ENCODE peak calls at places on chromosomes 2 and 18, in five cellular contexts. One of them, this sample, is unnamed.

GRCh38 chr2:239268082-239268481 is 132.7 kb downstream of the HDAC4 start:
- DNase-seq in K562: no peak
- DNase-seq in SK-N-SH: no peak
- DNase-seq in GM12878: no peak
- DNase-seq in HepG2: no peak
- DNase-seq in this sample: no peak

GRCh38 chr2:105773568-105773967 is 28.9 kb downstream of the NCK2 start:
- DNase-seq in K562: no peak
- DNase-seq in SK-N-SH: no peak
- DNase-seq in GM12878: no peak
- DNase-seq in HepG2: no peak
- DNase-seq in this sample: no peak

GRCh38 chr2:109439897-109440506 is 173.8 kb downstream of the SEPTIN10 start:
- DNase-seq in K562: no peak
- DNase-seq in SK-N-SH: no peak
- DNase-seq in GM12878: no peak
- DNase-seq in HepG2: no peak
- DNase-seq in this sample: no peak

GRCh38 chr18:48842259-48843061 is 108.3 kb downstream of the SMAD7 start:
- DNase-seq in K562: no peak
- DNase-seq in SK-N-SH: no peak
- DNase-seq in GM12878: no peak
- DNase-seq in HepG2: no peak
- DNase-seq in this sample: no peak

GRCh38 chr2:216596986-216597509 is 36.2 kb upstream of the IGFBP2 start:
- DNase-seq in K562: no peak
- DNase-seq in SK-N-SH: peak; percentile 34
- DNase-seq in GM12878: no peak
- DNase-seq in HepG2: no peak
- DNase-seq in this sample: no peak

GRCh38 chr2:147017976-147018645 is 826.7 kb upstream of the ACVR2A start:
- DNase-seq in K562: no peak
- DNase-seq in SK-N-SH: no peak
- DNase-seq in GM12878: no peak
- DNase-seq in HepG2: no peak
- DNase-seq in this sample: no peak

GRCh38 chr2:12663306-12664037 is 53.3 kb upstream of the TRIB2 start:
- DNase-seq in K562: no peak
- DNase-seq in SK-N-SH: no peak
- DNase-seq in GM12878: no peak
- DNase-seq in HepG2: no peak
- DNase-seq in this sample: no peak

GRCh38 chr2:160371251-160372009 is 122.2 kb downstream of the RBMS1 start:
- DNase-seq in K562: no peak
- DNase-seq in SK-N-SH: peak; percentile 40
- DNase-seq in GM12878: no peak
- DNase-seq in HepG2: no peak
- DNase-seq in this sample: no peak

GRCh38 chr2:118459425-118459824 is 371.2 kb downstream of the INSIG2 start:
- DNase-seq in K562: no peak
- DNase-seq in SK-N-SH: no peak
- DNase-seq in GM12878: no peak
- DNase-seq in HepG2: no peak
- DNase-seq in this sample: no peak

GRCh38 chr2:192070099-192070498 is 124.6 kb downstream of the TMEFF2 start:
- DNase-seq in K562: no peak
- DNase-seq in SK-N-SH: no peak
- DNase-seq in GM12878: no peak
- DNase-seq in HepG2: no peak
- DNase-seq in this sample: peak; percentile 38

GRCh38 chr2:127422631-127423475 is 4.6 kb downstream of the PROC start:
- DNase-seq in K562: peak; percentile 44
- DNase-seq in SK-N-SH: peak; percentile 78
- DNase-seq in GM12878: no peak
- DNase-seq in HepG2: no peak
- DNase-seq in this sample: no peak

GRCh38 chr2:61658841-61659780 is 121.0 kb upstream of the XPO1 start:
- DNase-seq in K562: peak; percentile 40
- DNase-seq in SK-N-SH: peak; percentile 47
- DNase-seq in GM12878: peak; percentile 27
- DNase-seq in HepG2: peak; percentile 44
- DNase-seq in this sample: peak; percentile 61

GRCh38 chr2:197261808-197262226 is 48.8 kb downstream of the ANKRD44 start:
- DNase-seq in K562: no peak
- DNase-seq in SK-N-SH: peak; percentile 52
- DNase-seq in GM12878: peak; percentile 91
- DNase-seq in HepG2: no peak
- DNase-seq in this sample: peak; percentile 71

GRCh38 chr18:78136986-78137385 is 842.6 kb upstream of the SALL3 start:
- DNase-seq in K562: no peak
- DNase-seq in SK-N-SH: no peak
- DNase-seq in GM12878: no peak
- DNase-seq in HepG2: no peak
- DNase-seq in this sample: no peak

GRCh38 chr18:78144669-78145068 is 834.9 kb upstream of the SALL3 start:
- DNase-seq in K562: no peak
- DNase-seq in SK-N-SH: no peak
- DNase-seq in GM12878: no peak
- DNase-seq in HepG2: no peak
- DNase-seq in this sample: no peak

GRCh38 chr18:78140294-78140693 is 839.3 kb upstream of the SALL3 start:
- DNase-seq in K562: no peak
- DNase-seq in SK-N-SH: no peak
- DNase-seq in GM12878: no peak
- DNase-seq in HepG2: no peak
- DNase-seq in this sample: no peak

GRCh38 chr18:78133729-78134128 is 845.9 kb upstream of the SALL3 start:
- DNase-seq in K562: no peak
- DNase-seq in SK-N-SH: no peak
- DNase-seq in GM12878: no peak
- DNase-seq in HepG2: no peak
- DNase-seq in this sample: no peak

GRCh38 chr18:78138993-78139496 is 840.6 kb upstream of the SALL3 start:
- DNase-seq in K562: no peak
- DNase-seq in SK-N-SH: no peak
- DNase-seq in GM12878: no peak
- DNase-seq in HepG2: no peak
- DNase-seq in this sample: no peak
- TF ChIP-seq SMC3 in K562: no peak
- TF ChIP-seq SMC3 in SK-N-SH: no peak
- TF ChIP-seq SMC3 in GM12878: no peak
- TF ChIP-seq SMC3 in HepG2: no peak
- TF ChIP-seq SMC3 in this sample: no peak

DNA sequence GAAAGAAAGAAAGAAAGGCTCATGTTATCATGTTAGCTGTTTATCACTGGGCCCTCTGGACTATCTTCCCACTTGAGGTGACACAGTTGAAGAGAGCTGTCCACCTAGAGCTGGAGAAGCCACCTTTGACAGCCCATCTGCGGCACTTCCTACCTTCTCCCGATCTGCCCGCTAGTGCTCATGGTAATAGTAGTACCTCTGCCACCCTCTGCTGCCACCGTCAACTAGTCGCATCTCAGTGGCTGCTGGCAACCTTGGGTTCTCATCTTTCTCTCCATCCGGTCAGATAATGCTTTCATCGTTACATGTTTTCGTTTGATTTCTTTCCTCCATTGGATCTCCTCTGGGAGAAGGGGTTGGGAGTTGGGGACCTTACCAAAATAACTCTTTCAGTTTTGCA is 63.2 kb upstream of the COPS8 start:
- DNase-seq in K562: no peak
- DNase-seq in SK-N-SH: no peak
- DNase-seq in GM12878: no peak
- DNase-seq in HepG2: no peak
- DNase-seq in this sample: no peak
- H2AFZ ChIP-seq in K562: no peak overlapping the region
- H2AFZ ChIP-seq in SK-N-SH: no peak overlapping the region
- H2AFZ ChIP-seq in GM12878: no peak overlapping the region
- H2AFZ ChIP-seq in HepG2: no peak overlapping the region
- H2AFZ ChIP-seq in this sample: no peak overlapping the region

GRCh38 chr2:42906115-42906556 is 113.8 kb upstream of the HAAO start:
- DNase-seq in K562: no peak
- DNase-seq in SK-N-SH: no peak
- DNase-seq in GM12878: no peak
- DNase-seq in HepG2: no peak
- DNase-seq in this sample: no peak

GRCh38 chr2:42904576-42904876 is 112.1 kb upstream of the HAAO start:
- DNase-seq in K562: no peak
- DNase-seq in SK-N-SH: no peak
- DNase-seq in GM12878: no peak
- DNase-seq in HepG2: no peak
- DNase-seq in this sample: no peak

GRCh38 chr2:42905341-42906114 is 113.1 kb upstream of the HAAO start:
- DNase-seq in K562: no peak
- DNase-seq in SK-N-SH: peak; percentile 78
- DNase-seq in GM12878: no peak
- DNase-seq in HepG2: peak; percentile 29
- DNase-seq in this sample: no peak

GRCh38 chr2:42902939-42903709 is 110.7 kb upstream of the HAAO start:
- DNase-seq in K562: no peak
- DNase-seq in SK-N-SH: no peak
- DNase-seq in GM12878: no peak
- DNase-seq in HepG2: no peak
- DNase-seq in this sample: no peak

DNA sequence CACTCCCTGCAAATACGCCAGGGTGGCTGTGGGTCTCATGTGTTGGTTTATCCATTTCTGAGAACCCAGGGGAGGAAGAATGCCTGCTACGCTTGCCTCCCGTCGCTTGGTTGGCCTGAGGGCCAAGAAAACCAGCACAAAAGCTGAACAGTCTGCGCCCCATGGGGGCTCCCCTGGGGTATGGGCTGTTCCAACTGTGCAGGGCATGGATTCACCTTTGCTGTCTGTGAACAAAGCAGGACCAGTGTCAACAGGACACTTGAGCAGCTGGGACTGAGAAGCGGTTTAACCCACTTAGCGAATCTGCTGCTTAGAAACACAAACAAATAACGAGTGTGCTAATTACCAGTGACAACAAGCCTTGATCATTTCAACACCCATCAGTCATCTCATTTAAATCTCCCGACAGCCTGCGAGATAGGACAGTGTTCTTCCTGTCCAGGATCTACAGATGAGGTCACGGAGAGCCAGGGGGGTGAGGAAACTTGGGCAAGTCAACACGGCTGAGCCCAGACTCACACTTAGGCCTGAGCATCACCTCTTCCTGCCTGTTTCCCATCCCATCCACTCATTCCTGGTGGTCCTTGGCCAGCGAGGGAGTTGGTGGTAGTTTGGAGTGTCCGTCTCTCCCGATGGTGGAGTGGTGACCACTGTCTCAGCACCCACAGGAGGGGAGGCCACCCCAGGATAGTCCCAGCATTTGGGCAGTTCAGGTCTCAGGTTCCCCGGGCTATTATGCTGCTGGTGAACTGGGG is 111.6 kb upstream of the HAAO start:
- DNase-seq in K562: no peak
- DNase-seq in SK-N-SH: peak; percentile 40
- DNase-seq in GM12878: no peak
- DNase-seq in HepG2: no peak
- DNase-seq in this sample: no peak
- H3K4me1 ChIP-seq in K562: peaks cover 40% of the 10 kb centered on the region
- H3K4me1 ChIP-seq in SK-N-SH: peaks cover 44% of the 10 kb centered on the region
- H3K4me1 ChIP-seq in GM12878: peaks cover 31% of the 10 kb centered on the region
- H3K4me1 ChIP-seq in HepG2: peaks cover 41% of the 10 kb centered on the region
- H3K4me1 ChIP-seq in this sample: peaks cover 31% of the 10 kb centered on the region

GRCh38 chr2:210722092-210722491 is 165.7 kb downstream of the CPS1 start:
- DNase-seq in K562: no peak
- DNase-seq in SK-N-SH: no peak
- DNase-seq in GM12878: no peak
- DNase-seq in HepG2: no peak
- DNase-seq in this sample: no peak
- TF ChIP-seq SMC3 in K562: no peak
- TF ChIP-seq SMC3 in SK-N-SH: no peak
- TF ChIP-seq SMC3 in GM12878: no peak
- TF ChIP-seq SMC3 in HepG2: no peak
- TF ChIP-seq SMC3 in this sample: no peak

DNA sequence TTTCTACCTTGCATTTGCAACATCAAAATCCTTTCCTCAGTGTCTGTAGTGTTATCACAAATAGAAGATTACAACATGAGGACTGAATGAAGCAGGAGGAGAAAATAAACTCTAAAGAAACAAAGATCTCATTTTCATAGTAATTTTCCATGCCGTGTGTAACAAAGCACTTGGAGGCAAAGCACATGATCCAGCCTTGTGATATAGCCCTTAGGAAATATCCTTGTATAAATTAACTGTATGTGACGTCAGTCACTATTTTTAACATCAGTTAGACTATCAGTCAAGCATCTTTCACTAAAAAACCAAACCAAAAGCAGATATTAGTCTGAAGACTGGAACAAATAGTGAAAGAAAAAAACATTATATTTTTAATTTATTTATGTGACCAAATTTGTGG is 492.1 kb upstream of the CNTNAP5 start:
- DNase-seq in K562: no peak
- DNase-seq in SK-N-SH: no peak
- DNase-seq in GM12878: no peak
- DNase-seq in HepG2: no peak
- DNase-seq in this sample: no peak
- H2AFZ ChIP-seq in K562: no peak overlapping the region
- H2AFZ ChIP-seq in SK-N-SH: no peak overlapping the region
- H2AFZ ChIP-seq in GM12878: no peak overlapping the region
- H2AFZ ChIP-seq in HepG2: no peak overlapping the region
- H2AFZ ChIP-seq in this sample: no peak overlapping the region

GRCh38 chr2:234494361-234495075 is 2.4 kb downstream of the ARL4C start:
- DNase-seq in K562: no peak
- DNase-seq in SK-N-SH: no peak
- DNase-seq in GM12878: no peak
- DNase-seq in HepG2: no peak
- DNase-seq in this sample: peak; percentile 66

GRCh38 chr2:234496835-234497591 is at the start of gene ARL4C:
- DNase-seq in K562: peak; percentile 90
- DNase-seq in SK-N-SH: peak; percentile 95
- DNase-seq in GM12878: no peak
- DNase-seq in HepG2: peak; percentile 37
- DNase-seq in this sample: peak; percentile 60

GRCh38 chr2:234495801-234496441 is 960 bp downstream of the ARL4C start:
- DNase-seq in K562: no peak
- DNase-seq in SK-N-SH: peak; percentile 56
- DNase-seq in GM12878: no peak
- DNase-seq in HepG2: no peak
- DNase-seq in this sample: peak; percentile 32

GRCh38 chr2:234496442-234496834 is 443 bp downstream of the ARL4C start:
- DNase-seq in K562: peak; percentile 55
- DNase-seq in SK-N-SH: peak; percentile 74
- DNase-seq in GM12878: no peak
- DNase-seq in HepG2: no peak
- DNase-seq in this sample: no peak

GRCh38 chr2:234495076-234495800 is 1.6 kb downstream of the ARL4C start:
- DNase-seq in K562: no peak
- DNase-seq in SK-N-SH: peak; percentile 56
- DNase-seq in GM12878: no peak
- DNase-seq in HepG2: no peak
- DNase-seq in this sample: peak; percentile 44
- H3K4me1 ChIP-seq in K562: no peaks in the 10 kb centered on the region
- H3K4me1 ChIP-seq in SK-N-SH: peaks cover 21% of the 10 kb centered on the region
- H3K4me1 ChIP-seq in GM12878: peaks cover 7% of the 10 kb centered on the region
- H3K4me1 ChIP-seq in HepG2: peaks cover 7% of the 10 kb centered on the region
- H3K4me1 ChIP-seq in this sample: peaks cover 5% of the 10 kb centered on the region

GRCh38 chr2:102753563-102754159 is 8.2 kb upstream of the TMEM182 start:
- DNase-seq in K562: peak; percentile 36
- DNase-seq in SK-N-SH: peak; percentile 18
- DNase-seq in GM12878: no peak
- DNase-seq in HepG2: peak; percentile 77
- DNase-seq in this sample: peak; percentile 53
- TF ChIP-seq SMC3 in K562: peak; percentile 24
- TF ChIP-seq SMC3 in SK-N-SH: peak; percentile 48
- TF ChIP-seq SMC3 in GM12878: peak; percentile 35
- TF ChIP-seq SMC3 in HepG2: peak; percentile 49
- TF ChIP-seq SMC3 in this sample: peak; percentile 38

This sample was measured in IMR-90.